ENCODE peak calls at places on chromosomes 13 and 19, in five cellular contexts. K is transverse colon, R is uterus, Q is fibroblast of lung, B is lung. O is an unnamed sample. For H3K36me3, the result is how much of the 10 kb centered on the place peaks cover.

GRCh38 chr19:15769586-15769985 is 17.9 kb upstream of the OR10H5 start:
- DNase-seq in K (no peak), R (no peak), Q (no peak), B (no peak), O (no peak)

GRCh38 chr19:34310494-34310981 is 54.5 kb upstream of the GPI start:
- DNase-seq in K (peak), R (no peak), Q (no peak), B (no peak), O (no peak)

GRCh38 chr13:97122381-97122996 is 99.6 kb upstream of the MBNL2 start:
- DNase-seq in K (no peak), R (no peak), Q (peak), B (no peak), O (no peak)

GRCh38 chr19:38792250-38793111 is 3.5 kb downstream of the LGALS7B start:
- DNase-seq in K (peak), R (no peak), Q (peak), B (peak), O (peak)

GRCh38 chr19:5929179-5929578 is 15.1 kb downstream of the CAPS start:
- DNase-seq in K (no peak), R (no peak), Q (no peak), B (no peak), O (no peak)

GRCh38 chr19:32407004-32407992 is 1.7 kb downstream of the DPY19L3 start:
- DNase-seq in K (peak), R (peak), Q (peak), B (peak), O (no peak)

GRCh38 chr19:2469102-2469914 is 6.6 kb upstream of the GADD45B start:
- DNase-seq in K (no peak), R (no peak), Q (peak), B (no peak), O (no peak)

GRCh38 chr13:79485014-79485441 is 4.1 kb downstream of the NDFIP2 start:
- DNase-seq in K (peak), R (no peak), Q (peak), B (no peak), O (no peak)

GRCh38 chr13:37059136-37059847 is at the start of gene SUPT20H:
- DNase-seq in K (peak), R (peak), Q (peak), B (peak), O (peak)
- TF ChIP-seq CTCF in K (no peak), R (peak), Q (no peak), B (no peak), O (no peak)

GRCh38 chr19:18159810-18160209 is 6.8 kb downstream of the PIK3R2 start:
- DNase-seq in K (no peak), R (no peak), Q (no peak), B (no peak), O (no peak)
- H3K4me3 ChIP-seq in K (no peak), R (no peak), Q (no peak), B (no peak), O (no peak)

DNA sequence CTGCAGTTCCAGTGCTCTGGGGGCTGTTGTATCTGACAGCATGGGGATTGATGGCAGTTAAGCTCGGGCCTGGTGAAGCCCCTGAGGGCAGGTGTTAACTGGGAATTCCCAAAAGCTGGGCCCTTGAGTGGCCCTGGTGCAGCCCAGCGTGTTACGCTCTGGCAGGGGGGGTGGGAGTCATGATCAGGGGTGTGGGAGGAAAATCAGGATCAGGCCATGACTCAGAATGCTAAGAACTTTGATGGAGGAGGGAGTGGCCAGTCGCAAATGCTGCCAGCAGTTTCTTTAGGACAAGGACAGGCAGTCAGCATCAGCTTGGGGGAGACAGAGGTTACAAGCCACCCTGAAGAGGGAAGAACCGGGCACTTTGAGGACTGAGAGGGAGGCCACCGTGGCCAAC is 19.6 kb downstream of the AP2A1 start:
- DNase-seq in K (no peak), R (peak), Q (peak), B (no peak), O (peak)
- H3K36me3 ChIP-seq in K (under half), R (under half), Q (under half), B (under half), O (under half)

GRCh38 chr19:56348289-56348877 is 33.7 kb upstream of the ZSCAN5A start:
- DNase-seq in K (no peak), R (no peak), Q (peak), B (no peak), O (no peak)
- TF ChIP-seq CTCF in K (peak), R (no peak), Q (peak), B (no peak), O (peak)

DNA sequence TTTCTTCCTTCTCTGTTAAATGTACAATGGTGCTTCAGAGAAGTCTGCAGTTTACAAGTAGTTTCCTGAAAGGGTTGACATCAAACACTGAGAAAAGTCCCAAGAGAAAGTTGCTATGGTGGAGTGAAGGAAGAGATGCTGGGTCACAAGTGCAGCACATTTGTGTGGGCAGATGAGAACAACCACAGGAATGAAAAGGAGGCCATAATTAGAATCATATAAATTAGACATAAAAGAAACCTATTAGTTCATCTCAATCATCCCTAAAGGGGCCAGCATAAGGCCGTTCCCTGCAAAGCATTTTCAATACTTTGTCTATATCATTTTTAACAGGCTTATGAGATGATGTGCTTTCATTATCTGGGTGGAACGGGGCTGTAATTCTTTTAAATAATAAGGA is 359.2 kb downstream of the IRS2 start:
- DNase-seq in K (no peak), R (no peak), Q (no peak), B (no peak), O (no peak)
- H3K4me3 ChIP-seq in K (no peak), R (no peak), Q (no peak), B (no peak), O (no peak)

GRCh38 chr13:110185696-110186095 is 121.3 kb downstream of the COL4A1 start:
- DNase-seq in K (no peak), R (no peak), Q (no peak), B (no peak), O (no peak)

GRCh38 chr13:110186221-110186838 is 120.6 kb downstream of the COL4A1 start:
- DNase-seq in K (no peak), R (no peak), Q (no peak), B (no peak), O (no peak)

GRCh38 chr13:110182003-110182402 is 125.0 kb downstream of the COL4A1 start:
- DNase-seq in K (no peak), R (no peak), Q (no peak), B (no peak), O (no peak)

GRCh38 chr13:110182461-110182860 is 124.5 kb downstream of the COL4A1 start:
- DNase-seq in K (no peak), R (no peak), Q (no peak), B (no peak), O (no peak)

DNA sequence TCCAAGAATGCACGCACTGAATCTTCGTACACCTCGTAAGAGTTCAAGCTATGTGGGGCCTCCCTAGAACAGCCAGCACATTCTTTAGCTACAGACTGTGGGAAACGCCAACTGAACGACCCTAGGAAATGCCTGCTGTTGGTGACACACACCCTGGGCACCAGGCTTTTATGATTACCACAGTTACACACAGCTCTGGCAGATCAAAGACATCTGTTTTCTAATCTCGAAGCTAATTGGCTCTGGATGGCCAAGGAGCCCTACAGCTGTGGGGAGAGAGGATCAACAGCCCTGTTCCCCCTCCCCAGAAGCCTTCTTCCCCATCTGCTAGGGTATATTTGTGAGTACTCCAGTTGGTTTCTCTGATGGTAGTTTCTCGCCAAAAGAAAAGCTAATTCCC is 123.0 kb downstream of the COL4A1 start:
- DNase-seq in K (no peak), R (no peak), Q (no peak), B (no peak), O (no peak)
- H3K36me3 ChIP-seq in K (under half), R (under half), Q (under half), B (under half), O (half or more)

O was measured in right atrium auricular region.